ENCODE peak calls at places on chromosomes 3 and 15, in ten cellular contexts. One of them, this sample, is unnamed.

GRCh38 chr3:38454884-38455638 is 1.4 kb downstream of the ACVR2B start:
- DNase-seq in mammary epithelial cell: peak
- DNase-seq in hippocampal formation: peak
- DNase-seq in ELR: peak
- DNase-seq in stomach: peak
- DNase-seq in NCI-H1105: peak
- DNase-seq in fibroblast of pulmonary artery: peak
- DNase-seq in CD4-positive, alpha-beta memory T cell: peak
- DNase-seq in aorta: peak
- DNase-seq in endothelial cell: peak
- DNase-seq in this sample: peak

GRCh38 chr15:63551400-63551799 is 45.8 kb upstream of the FBXL22 start:
- DNase-seq in mammary epithelial cell: peak
- DNase-seq in hippocampal formation: no peak
- DNase-seq in ELR: peak
- DNase-seq in stomach: no peak
- DNase-seq in NCI-H1105: no peak
- DNase-seq in fibroblast of pulmonary artery: peak
- DNase-seq in CD4-positive, alpha-beta memory T cell: no peak
- DNase-seq in aorta: no peak
- DNase-seq in endothelial cell: no peak
- DNase-seq in this sample: no peak

GRCh38 chr3:32256206-32256605 is 17.7 kb downstream of the CMTM8 start:
- DNase-seq in mammary epithelial cell: peak
- DNase-seq in hippocampal formation: no peak
- DNase-seq in ELR: no peak
- DNase-seq in stomach: no peak
- DNase-seq in NCI-H1105: no peak
- DNase-seq in fibroblast of pulmonary artery: no peak
- DNase-seq in CD4-positive, alpha-beta memory T cell: no peak
- DNase-seq in aorta: no peak
- DNase-seq in endothelial cell: no peak
- DNase-seq in this sample: no peak

GRCh38 chr3:177578488-177578887 is 381.2 kb upstream of the TBL1XR1 start:
- DNase-seq in mammary epithelial cell: no peak
- DNase-seq in hippocampal formation: no peak
- DNase-seq in ELR: no peak
- DNase-seq in stomach: no peak
- DNase-seq in NCI-H1105: no peak
- DNase-seq in fibroblast of pulmonary artery: no peak
- DNase-seq in CD4-positive, alpha-beta memory T cell: no peak
- DNase-seq in aorta: no peak
- DNase-seq in endothelial cell: no peak
- DNase-seq in this sample: no peak

GRCh38 chr3:31550452-31551251 is 17.9 kb downstream of the STT3B start:
- DNase-seq in mammary epithelial cell: peak
- DNase-seq in hippocampal formation: no peak
- DNase-seq in ELR: peak
- DNase-seq in stomach: no peak
- DNase-seq in NCI-H1105: no peak
- DNase-seq in fibroblast of pulmonary artery: peak
- DNase-seq in CD4-positive, alpha-beta memory T cell: no peak
- DNase-seq in aorta: no peak
- DNase-seq in endothelial cell: no peak
- DNase-seq in this sample: no peak

GRCh38 chr3:15708882-15709677 is 88.7 kb downstream of the ANKRD28 start:
- DNase-seq in mammary epithelial cell: peak
- DNase-seq in hippocampal formation: no peak
- DNase-seq in ELR: peak
- DNase-seq in stomach: no peak
- DNase-seq in NCI-H1105: no peak
- DNase-seq in fibroblast of pulmonary artery: peak
- DNase-seq in CD4-positive, alpha-beta memory T cell: no peak
- DNase-seq in aorta: no peak
- DNase-seq in endothelial cell: no peak
- DNase-seq in this sample: no peak

GRCh38 chr3:142782616-142783015 is 58.8 kb downstream of the TRPC1 start:
- DNase-seq in mammary epithelial cell: no peak
- DNase-seq in hippocampal formation: no peak
- DNase-seq in ELR: no peak
- DNase-seq in stomach: no peak
- DNase-seq in NCI-H1105: no peak
- DNase-seq in fibroblast of pulmonary artery: no peak
- DNase-seq in CD4-positive, alpha-beta memory T cell: no peak
- DNase-seq in aorta: no peak
- DNase-seq in endothelial cell: no peak
- DNase-seq in this sample: no peak

GRCh38 chr3:96831175-96831574 is 16.8 kb downstream of the EPHA6 start:
- DNase-seq in mammary epithelial cell: no peak
- DNase-seq in hippocampal formation: no peak
- DNase-seq in ELR: no peak
- DNase-seq in stomach: no peak
- DNase-seq in NCI-H1105: peak
- DNase-seq in fibroblast of pulmonary artery: no peak
- DNase-seq in CD4-positive, alpha-beta memory T cell: no peak
- DNase-seq in aorta: no peak
- DNase-seq in endothelial cell: no peak
- DNase-seq in this sample: no peak

GRCh38 chr3:16151109-16151508 is 23.4 kb upstream of the GALNT15 start:
- DNase-seq in mammary epithelial cell: peak
- DNase-seq in hippocampal formation: peak
- DNase-seq in ELR: peak
- DNase-seq in stomach: no peak
- DNase-seq in NCI-H1105: no peak
- DNase-seq in fibroblast of pulmonary artery: peak
- DNase-seq in CD4-positive, alpha-beta memory T cell: no peak
- DNase-seq in aorta: peak
- DNase-seq in endothelial cell: no peak
- DNase-seq in this sample: no peak

GRCh38 chr3:127984241-127984975 is 67.8 kb upstream of the SEC61A1 start:
- DNase-seq in mammary epithelial cell: peak
- DNase-seq in hippocampal formation: no peak
- DNase-seq in ELR: peak
- DNase-seq in stomach: no peak
- DNase-seq in NCI-H1105: no peak
- DNase-seq in fibroblast of pulmonary artery: no peak
- DNase-seq in CD4-positive, alpha-beta memory T cell: no peak
- DNase-seq in aorta: no peak
- DNase-seq in endothelial cell: no peak
- DNase-seq in this sample: no peak

GRCh38 chr3:58241321-58242044 is 3.9 kb downstream of the ABHD6 start:
- DNase-seq in mammary epithelial cell: no peak
- DNase-seq in hippocampal formation: no peak
- DNase-seq in ELR: peak
- DNase-seq in stomach: no peak
- DNase-seq in NCI-H1105: no peak
- DNase-seq in fibroblast of pulmonary artery: no peak
- DNase-seq in CD4-positive, alpha-beta memory T cell: no peak
- DNase-seq in aorta: no peak
- DNase-seq in endothelial cell: no peak
- DNase-seq in this sample: no peak

GRCh38 chr15:63194291-63194681 is 4.9 kb downstream of the RAB8B start:
- DNase-seq in mammary epithelial cell: no peak
- DNase-seq in hippocampal formation: no peak
- DNase-seq in ELR: no peak
- DNase-seq in stomach: no peak
- DNase-seq in NCI-H1105: no peak
- DNase-seq in fibroblast of pulmonary artery: no peak
- DNase-seq in CD4-positive, alpha-beta memory T cell: no peak
- DNase-seq in aorta: no peak
- DNase-seq in endothelial cell: no peak
- DNase-seq in this sample: no peak